ENCODE peak calls at places on chromosome 17, in seven cellular contexts. R is left ventricle myocardium inferior; F is PC-9; Q is heart left ventricle; G is HCT116; B is CD8-positive, alpha-beta T cell; T is PC-3. I is an unnamed sample.

GRCh38 chr17:45031231-45032149 is 19.9 kb downstream of the DCAKD start:
- DNase-seq in R (no peak), F (no peak), Q (no peak), G (no peak), B (no peak), T (no peak), I (no peak)

GRCh38 chr17:32492648-32493289 is 6.0 kb downstream of the CDK5R1 start:
- DNase-seq in R (no peak), F (no peak), Q (no peak), G (no peak), B (no peak), T (no peak), I (peak; percentile 51)

GRCh38 chr17:81523139-81524062 is 4.8 kb upstream of the FSCN2 start:
- DNase-seq in R (no peak), F (no peak), Q (no peak), G (no peak), B (no peak), T (peak; percentile 15), I (no peak)

GRCh38 chr17:82356028-82356427 is 3.0 kb upstream of the TEX19 start:
- DNase-seq in R (no peak), F (peak; percentile 62), Q (no peak), G (no peak), B (no peak), T (peak; percentile 60), I (peak; percentile 81)

GRCh38 chr17:32298298-32298697 is 32.7 kb downstream of the RHBDL3 start:
- DNase-seq in R (no peak), F (no peak), Q (no peak), G (no peak), B (no peak), T (no peak), I (no peak)

GRCh38 chr17:73430165-73430680 is 118.4 kb upstream of the CDC42EP4 start:
- DNase-seq in R (no peak), F (no peak), Q (no peak), G (no peak), B (no peak), T (no peak), I (no peak)

GRCh38 chr17:75641343-75641742 is 8.1 kb downstream of the SMIM5 start:
- DNase-seq in R (peak; percentile 58), F (no peak), Q (peak; percentile 58), G (no peak), B (no peak), T (no peak), I (no peak)

GRCh38 chr17:5705081-5705875 is 121.0 kb upstream of the NLRP1 start:
- DNase-seq in R (no peak), F (no peak), Q (no peak), G (no peak), B (no peak), T (no peak), I (no peak)

GRCh38 chr17:28334176-28334575 is 1.1 kb downstream of the IFT20 start:
- DNase-seq in R (no peak), F (no peak), Q (no peak), G (no peak), B (no peak), T (no peak), I (no peak)

GRCh38 chr17:83031321-83031945 is 48.0 kb upstream of the METRNL start:
- DNase-seq in R (no peak), F (no peak), Q (no peak), G (no peak), B (no peak), T (no peak), I (no peak)

GRCh38 chr17:82384730-82385429 is 13.3 kb downstream of the UTS2R start:
- DNase-seq in R (peak; percentile 79), F (peak; percentile 78), Q (peak; percentile 66), G (no peak), B (no peak), T (peak; percentile 81), I (peak; percentile 79)

GRCh38 chr17:63151981-63152523 is 186.0 kb downstream of the TANC2 start:
- DNase-seq in R (no peak), F (no peak), Q (no peak), G (no peak), B (no peak), T (no peak), I (no peak)

GRCh38 chr17:46001390-46002310 is 2.6 kb downstream of the STH start:
- DNase-seq in R (no peak), F (no peak), Q (no peak), G (no peak), B (no peak), T (no peak), I (no peak)

GRCh38 chr17:61556224-61557188 is 34.5 kb downstream of the NACA2 start:
- DNase-seq in R (no peak), F (peak; percentile 27), Q (no peak), G (no peak), B (no peak), T (peak; percentile 28), I (no peak)

GRCh38 chr17:7992924-7993323 is 9.5 kb upstream of the GUCY2D start:
- DNase-seq in R (no peak), F (no peak), Q (no peak), G (no peak), B (no peak), T (no peak), I (no peak)

GRCh38 chr17:5203908-5204294 is 12.2 kb upstream of the ZNF594 start:
- DNase-seq in R (no peak), F (no peak), Q (no peak), G (no peak), B (no peak), T (peak; percentile 50), I (no peak)

GRCh38 chr17:36000730-36001108 is 634 bp downstream of the CCL15 start:
- DNase-seq in R (no peak), F (no peak), Q (no peak), G (no peak), B (no peak), T (no peak), I (no peak)

GRCh38 chr17:36004604-36005003 is 3.3 kb upstream of the CCL15 start:
- DNase-seq in R (no peak), F (no peak), Q (no peak), G (no peak), B (no peak), T (no peak), I (no peak)

GRCh38 chr17:36001109-36001735 is at the start of gene CCL15:
- DNase-seq in R (no peak), F (no peak), Q (no peak), G (no peak), B (no peak), T (no peak), I (no peak)

GRCh38 chr17:36001862-36002603 is 680 bp upstream of the CCL15 start:
- DNase-seq in R (no peak), F (no peak), Q (no peak), G (no peak), B (no peak), T (no peak), I (peak; percentile 70)

DNA sequence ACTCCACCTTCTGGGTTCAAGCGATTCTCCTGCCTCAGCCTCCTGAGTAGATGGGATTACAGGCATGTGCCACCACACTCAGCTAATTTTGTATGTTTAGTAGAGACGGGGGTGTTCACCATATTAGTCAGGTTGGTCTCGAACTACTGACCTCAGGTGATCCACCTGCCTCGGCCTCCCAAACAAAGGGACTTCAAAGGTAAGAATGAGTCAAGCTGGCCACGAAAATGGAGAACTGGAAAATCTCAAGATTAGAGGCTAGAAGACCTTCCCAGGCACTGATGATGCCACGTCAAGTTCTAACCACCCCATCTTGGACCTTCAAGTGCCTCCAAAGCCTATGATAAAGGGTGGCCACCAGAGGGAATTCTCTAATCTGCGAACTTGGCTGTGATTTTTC is 1.3 kb upstream of the CCL15 start:
- DNase-seq in R (no peak), F (no peak), Q (no peak), G (no peak), B (no peak), T (no peak), I (no peak)
- H3K4me1 ChIP-seq in R (peaks cover 5% of the 10 kb centered on the region), F (no peaks in the 10 kb centered on the region), Q (no peaks in the 10 kb centered on the region), G (no peaks in the 10 kb centered on the region), B (no peaks in the 10 kb centered on the region), T (no peaks in the 10 kb centered on the region), I (no peaks in the 10 kb centered on the region)

GRCh38 chr17:13599168-13599577 is 2.6 kb downstream of the HS3ST3A1 start:
- DNase-seq in R (no peak), F (no peak), Q (no peak), G (no peak), B (no peak), T (no peak), I (no peak)

GRCh38 chr17:13600475-13601316 is 1.0 kb downstream of the HS3ST3A1 start:
- DNase-seq in R (no peak), F (no peak), Q (no peak), G (no peak), B (no peak), T (no peak), I (no peak)

GRCh38 chr17:13601776-13602551 is at the start of gene HS3ST3A1:
- DNase-seq in R (peak; percentile 33), F (no peak), Q (peak; percentile 64), G (no peak), B (no peak), T (peak; percentile 84), I (peak; percentile 66)

GRCh38 chr17:13599808-13600398 is 1.8 kb downstream of the HS3ST3A1 start:
- DNase-seq in R (no peak), F (no peak), Q (no peak), G (no peak), B (no peak), T (peak; percentile 38), I (no peak)

DNA sequence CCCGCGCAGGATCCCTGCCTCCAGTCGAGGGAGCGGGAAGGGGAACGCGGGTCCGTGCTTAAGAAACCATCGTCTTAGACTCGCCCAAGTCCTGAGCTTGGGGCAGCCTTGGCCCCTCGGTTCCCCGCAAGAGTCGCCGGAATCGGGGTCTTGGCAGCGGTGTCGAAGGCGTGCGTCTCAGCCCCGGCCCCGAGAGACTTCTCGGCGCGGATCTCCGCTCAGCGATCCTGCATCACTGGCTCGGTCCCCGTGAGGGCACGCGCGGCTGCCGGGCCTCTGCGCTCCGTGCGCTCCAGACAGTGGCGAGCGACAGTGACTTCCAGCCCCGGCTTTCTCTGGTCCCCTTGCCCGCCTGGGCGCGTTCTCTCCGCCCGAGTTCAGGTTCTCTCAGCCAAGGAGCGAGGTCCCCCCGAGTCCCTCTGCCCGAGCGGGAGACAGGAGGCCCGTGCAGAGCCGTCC is 383 bp downstream of the HS3ST3A1 start:
- DNase-seq in R (no peak), F (no peak), Q (peak; percentile 19), G (no peak), B (no peak), T (no peak), I (no peak)
- H3K4me3 ChIP-seq in R (peak overlapping the region; percentile 71), F (no peak overlapping the region), Q (peak overlapping the region; percentile 51), G (no peak overlapping the region), B (peak overlapping the region; percentile 4), T (peak overlapping the region; percentile 71), I (peak overlapping the region; percentile 45)

DNA sequence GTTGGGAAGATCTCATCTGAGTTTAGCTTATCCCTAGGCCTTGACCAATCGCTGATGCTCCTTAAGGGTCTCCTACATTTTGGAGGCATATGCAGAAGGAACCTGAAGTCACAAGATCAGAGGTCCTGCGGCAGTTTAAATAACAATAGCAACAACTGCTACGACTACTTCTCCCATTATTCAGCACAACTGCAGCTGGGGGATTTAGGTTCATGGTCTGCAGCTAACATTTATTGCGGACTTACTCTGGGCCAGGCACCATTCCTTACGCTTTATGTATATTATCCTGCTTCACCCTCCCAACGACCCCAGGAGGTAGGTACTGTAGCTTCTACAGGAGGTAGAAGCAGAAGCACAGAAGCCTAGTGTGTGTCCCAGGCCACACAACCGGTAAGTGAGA is 59.5 kb downstream of the AKAP1 start:
- DNase-seq in R (no peak), F (no peak), Q (no peak), G (no peak), B (no peak), T (no peak), I (no peak)
- H3K27me3 ChIP-seq in R (peaks cover 8% of the 10 kb centered on the region), F (peaks cover 68% of the 10 kb centered on the region), Q (no peaks in the 10 kb centered on the region), G (no peaks in the 10 kb centered on the region), B (no peaks in the 10 kb centered on the region), T (peaks cover 14% of the 10 kb centered on the region), I (no peaks in the 10 kb centered on the region)

GRCh38 chr17:14459955-14460354 is 159.1 kb downstream of the HS3ST3B1 start:
- DNase-seq in R (no peak), F (no peak), Q (no peak), G (no peak), B (no peak), T (no peak), I (no peak)
- H3K4me1 ChIP-seq in R (no peaks in the 10 kb centered on the region), F (no peaks in the 10 kb centered on the region), Q (no peaks in the 10 kb centered on the region), G (no peaks in the 10 kb centered on the region), B (no peaks in the 10 kb centered on the region), T (no peaks in the 10 kb centered on the region), I (no peaks in the 10 kb centered on the region)

I was measured in upper lobe of right lung.